ENCODE peak calls at places on chromosomes 12 and 14, in eight cellular contexts. One of them, this sample, is unnamed.

GRCh38 chr12:54549774-54550451 is 512 bp downstream of the PDE1B start:
- DNase-seq in lower leg skin: no peak
- DNase-seq in lung: no peak
- DNase-seq in mucosa of descending colon: no peak
- DNase-seq in transverse colon: no peak
- DNase-seq in NB4: peak
- DNase-seq in uterus: no peak
- DNase-seq in heart left ventricle: no peak
- DNase-seq in this sample: no peak

GRCh38 chr14:43934102-43934501 is 573.0 kb downstream of the FSCB start:
- DNase-seq in lower leg skin: no peak
- DNase-seq in lung: no peak
- DNase-seq in mucosa of descending colon: no peak
- DNase-seq in transverse colon: no peak
- DNase-seq in NB4: no peak
- DNase-seq in uterus: no peak
- DNase-seq in heart left ventricle: no peak
- DNase-seq in this sample: no peak

GRCh38 chr12:4353785-4354208 is 25.7 kb downstream of the FGF23 start:
- DNase-seq in lower leg skin: no peak
- DNase-seq in lung: no peak
- DNase-seq in mucosa of descending colon: no peak
- DNase-seq in transverse colon: no peak
- DNase-seq in NB4: peak
- DNase-seq in uterus: no peak
- DNase-seq in heart left ventricle: no peak
- DNase-seq in this sample: peak

GRCh38 chr12:124032265-124032886 is 59.4 kb downstream of the ZNF664 start:
- DNase-seq in lower leg skin: no peak
- DNase-seq in lung: no peak
- DNase-seq in mucosa of descending colon: no peak
- DNase-seq in transverse colon: peak
- DNase-seq in NB4: peak
- DNase-seq in uterus: peak
- DNase-seq in heart left ventricle: peak
- DNase-seq in this sample: peak

GRCh38 chr14:53515264-53515663 is 362.1 kb upstream of the DDHD1 start:
- DNase-seq in lower leg skin: no peak
- DNase-seq in lung: no peak
- DNase-seq in mucosa of descending colon: no peak
- DNase-seq in transverse colon: no peak
- DNase-seq in NB4: no peak
- DNase-seq in uterus: no peak
- DNase-seq in heart left ventricle: no peak
- DNase-seq in this sample: peak

GRCh38 chr12:106978035-106978800 is 8.7 kb downstream of the MTERF2 start:
- DNase-seq in lower leg skin: no peak
- DNase-seq in lung: no peak
- DNase-seq in mucosa of descending colon: peak
- DNase-seq in transverse colon: peak
- DNase-seq in NB4: no peak
- DNase-seq in uterus: peak
- DNase-seq in heart left ventricle: peak
- DNase-seq in this sample: peak

GRCh38 chr14:89921896-89922548 is 32.5 kb downstream of the EFCAB11 start:
- DNase-seq in lower leg skin: no peak
- DNase-seq in lung: no peak
- DNase-seq in mucosa of descending colon: no peak
- DNase-seq in transverse colon: no peak
- DNase-seq in NB4: no peak
- DNase-seq in uterus: no peak
- DNase-seq in heart left ventricle: no peak
- DNase-seq in this sample: peak

GRCh38 chr14:52266179-52266578 is 1.3 kb upstream of the PTGDR start:
- DNase-seq in lower leg skin: peak
- DNase-seq in lung: no peak
- DNase-seq in mucosa of descending colon: no peak
- DNase-seq in transverse colon: no peak
- DNase-seq in NB4: no peak
- DNase-seq in uterus: peak
- DNase-seq in heart left ventricle: peak
- DNase-seq in this sample: peak

GRCh38 chr14:89027097-89027740 is 202.8 kb downstream of the TTC8 start:
- DNase-seq in lower leg skin: no peak
- DNase-seq in lung: peak
- DNase-seq in mucosa of descending colon: peak
- DNase-seq in transverse colon: peak
- DNase-seq in NB4: peak
- DNase-seq in uterus: peak
- DNase-seq in heart left ventricle: peak
- DNase-seq in this sample: peak

GRCh38 chr12:129540249-129540648 is 363.6 kb downstream of the TMEM132D start:
- DNase-seq in lower leg skin: no peak
- DNase-seq in lung: no peak
- DNase-seq in mucosa of descending colon: no peak
- DNase-seq in transverse colon: no peak
- DNase-seq in NB4: no peak
- DNase-seq in uterus: no peak
- DNase-seq in heart left ventricle: no peak
- DNase-seq in this sample: no peak

GRCh38 chr12:38934078-38934584 is 28.7 kb upstream of the CPNE8 start:
- DNase-seq in lower leg skin: no peak
- DNase-seq in lung: no peak
- DNase-seq in mucosa of descending colon: no peak
- DNase-seq in transverse colon: no peak
- DNase-seq in NB4: no peak
- DNase-seq in uterus: no peak
- DNase-seq in heart left ventricle: no peak
- DNase-seq in this sample: no peak

GRCh38 chr14:102980409-102980810 is 57.9 kb downstream of the AMN start:
- DNase-seq in lower leg skin: no peak
- DNase-seq in lung: no peak
- DNase-seq in mucosa of descending colon: no peak
- DNase-seq in transverse colon: no peak
- DNase-seq in NB4: no peak
- DNase-seq in uterus: no peak
- DNase-seq in heart left ventricle: no peak
- DNase-seq in this sample: no peak

GRCh38 chr12:31600764-31601163 is 9.8 kb upstream of the DENND5B start:
- DNase-seq in lower leg skin: no peak
- DNase-seq in lung: no peak
- DNase-seq in mucosa of descending colon: no peak
- DNase-seq in transverse colon: no peak
- DNase-seq in NB4: no peak
- DNase-seq in uterus: no peak
- DNase-seq in heart left ventricle: no peak
- DNase-seq in this sample: no peak

GRCh38 chr12:62190081-62190480 is 70.1 kb upstream of the USP15 start:
- DNase-seq in lower leg skin: no peak
- DNase-seq in lung: no peak
- DNase-seq in mucosa of descending colon: no peak
- DNase-seq in transverse colon: no peak
- DNase-seq in NB4: no peak
- DNase-seq in uterus: no peak
- DNase-seq in heart left ventricle: no peak
- DNase-seq in this sample: no peak

GRCh38 chr12:70883855-70884254 is 36.7 kb downstream of the PTPRR start:
- DNase-seq in lower leg skin: no peak
- DNase-seq in lung: no peak
- DNase-seq in mucosa of descending colon: no peak
- DNase-seq in transverse colon: no peak
- DNase-seq in NB4: no peak
- DNase-seq in uterus: no peak
- DNase-seq in heart left ventricle: no peak
- DNase-seq in this sample: no peak

GRCh38 chr12:82383930-82384513 is 25.7 kb downstream of the METTL25 start:
- DNase-seq in lower leg skin: no peak
- DNase-seq in lung: no peak
- DNase-seq in mucosa of descending colon: no peak
- DNase-seq in transverse colon: no peak
- DNase-seq in NB4: peak
- DNase-seq in uterus: no peak
- DNase-seq in heart left ventricle: no peak
- DNase-seq in this sample: peak

GRCh38 chr14:70816525-70816924 is 7.2 kb upstream of the MAP3K9 start:
- DNase-seq in lower leg skin: no peak
- DNase-seq in lung: no peak
- DNase-seq in mucosa of descending colon: no peak
- DNase-seq in transverse colon: no peak
- DNase-seq in NB4: no peak
- DNase-seq in uterus: no peak
- DNase-seq in heart left ventricle: no peak
- DNase-seq in this sample: no peak
- TF ChIP-seq CTCF in lower leg skin: no peak
- TF ChIP-seq CTCF in lung: no peak
- TF ChIP-seq CTCF in mucosa of descending colon: no peak
- TF ChIP-seq CTCF in transverse colon: no peak
- TF ChIP-seq CTCF in NB4: no peak
- TF ChIP-seq CTCF in uterus: no peak
- TF ChIP-seq CTCF in heart left ventricle: no peak
- TF ChIP-seq CTCF in this sample: no peak

GRCh38 chr12:87529386-87529785 is 499.8 kb downstream of the C12orf50 start:
- DNase-seq in lower leg skin: no peak
- DNase-seq in lung: no peak
- DNase-seq in mucosa of descending colon: no peak
- DNase-seq in transverse colon: no peak
- DNase-seq in NB4: no peak
- DNase-seq in uterus: no peak
- DNase-seq in heart left ventricle: no peak
- DNase-seq in this sample: no peak
- H3K4me3 ChIP-seq in lower leg skin: no peak
- H3K4me3 ChIP-seq in lung: no peak
- H3K4me3 ChIP-seq in mucosa of descending colon: no peak
- H3K4me3 ChIP-seq in transverse colon: no peak
- H3K4me3 ChIP-seq in NB4: no peak
- H3K4me3 ChIP-seq in uterus: no peak
- H3K4me3 ChIP-seq in heart left ventricle: no peak
- H3K4me3 ChIP-seq in this sample: no peak

GRCh38 chr12:57278465-57279453 is 27.8 kb upstream of the STAC3 start:
- DNase-seq in lower leg skin: no peak
- DNase-seq in lung: no peak
- DNase-seq in mucosa of descending colon: no peak
- DNase-seq in transverse colon: no peak
- DNase-seq in NB4: no peak
- DNase-seq in uterus: no peak
- DNase-seq in heart left ventricle: no peak
- DNase-seq in this sample: no peak

GRCh38 chr12:57272337-57273151 is 21.6 kb upstream of the STAC3 start:
- DNase-seq in lower leg skin: no peak
- DNase-seq in lung: no peak
- DNase-seq in mucosa of descending colon: no peak
- DNase-seq in transverse colon: no peak
- DNase-seq in NB4: no peak
- DNase-seq in uterus: no peak
- DNase-seq in heart left ventricle: peak
- DNase-seq in this sample: peak

GRCh38 chr12:57273516-57273915 is 22.5 kb upstream of the STAC3 start:
- DNase-seq in lower leg skin: no peak
- DNase-seq in lung: no peak
- DNase-seq in mucosa of descending colon: no peak
- DNase-seq in transverse colon: no peak
- DNase-seq in NB4: no peak
- DNase-seq in uterus: no peak
- DNase-seq in heart left ventricle: no peak
- DNase-seq in this sample: no peak

GRCh38 chr12:57280234-57281062 is 29.5 kb upstream of the STAC3 start:
- DNase-seq in lower leg skin: peak
- DNase-seq in lung: peak
- DNase-seq in mucosa of descending colon: peak
- DNase-seq in transverse colon: peak
- DNase-seq in NB4: peak
- DNase-seq in uterus: peak
- DNase-seq in heart left ventricle: no peak
- DNase-seq in this sample: peak

DNA sequence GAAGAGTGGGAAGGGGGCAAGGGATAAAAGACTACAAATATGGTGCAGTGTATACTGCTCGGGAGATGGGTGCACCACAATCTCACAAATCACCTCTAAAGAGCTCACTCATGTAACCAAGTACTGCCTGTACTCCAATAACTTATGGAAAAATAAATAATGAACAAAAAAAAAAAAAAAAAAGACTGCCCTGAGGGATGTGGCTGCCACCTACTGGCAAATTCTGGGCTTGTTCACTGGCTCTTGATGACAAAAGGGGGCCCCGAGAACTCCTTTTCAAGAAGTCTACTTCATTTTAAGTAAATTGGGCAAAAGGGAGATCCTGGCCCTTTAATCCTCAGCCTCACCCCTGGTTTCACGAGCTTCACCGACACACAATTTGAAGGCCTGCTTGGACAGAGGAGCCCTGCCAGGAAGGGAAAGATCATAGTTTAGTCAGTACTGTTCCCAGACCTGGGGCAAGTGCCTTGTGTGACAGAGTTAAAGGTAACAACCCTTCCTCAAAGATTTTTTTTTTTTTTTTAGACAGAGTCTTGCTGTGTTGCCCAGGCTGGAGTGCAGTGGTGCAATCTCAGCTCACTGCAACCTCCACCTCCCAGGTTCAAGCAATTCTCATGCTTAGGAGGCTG is 26.1 kb upstream of the STAC3 start:
- DNase-seq in lower leg skin: no peak
- DNase-seq in lung: no peak
- DNase-seq in mucosa of descending colon: no peak
- DNase-seq in transverse colon: no peak
- DNase-seq in NB4: peak
- DNase-seq in uterus: no peak
- DNase-seq in heart left ventricle: no peak
- DNase-seq in this sample: peak
- TF ChIP-seq CTCF in lower leg skin: no peak
- TF ChIP-seq CTCF in lung: no peak
- TF ChIP-seq CTCF in mucosa of descending colon: no peak
- TF ChIP-seq CTCF in transverse colon: peak
- TF ChIP-seq CTCF in NB4: peak
- TF ChIP-seq CTCF in uterus: no peak
- TF ChIP-seq CTCF in heart left ventricle: peak
- TF ChIP-seq CTCF in this sample: peak

GRCh38 chr14:81435048-81435577 is 35.0 kb upstream of the STON2 start:
- DNase-seq in lower leg skin: no peak
- DNase-seq in lung: no peak
- DNase-seq in mucosa of descending colon: no peak
- DNase-seq in transverse colon: no peak
- DNase-seq in NB4: no peak
- DNase-seq in uterus: no peak
- DNase-seq in heart left ventricle: no peak
- DNase-seq in this sample: no peak

GRCh38 chr14:81432171-81432570 is 32.0 kb upstream of the STON2 start:
- DNase-seq in lower leg skin: no peak
- DNase-seq in lung: no peak
- DNase-seq in mucosa of descending colon: no peak
- DNase-seq in transverse colon: no peak
- DNase-seq in NB4: no peak
- DNase-seq in uterus: no peak
- DNase-seq in heart left ventricle: no peak
- DNase-seq in this sample: peak

GRCh38 chr14:81433378-81433777 is 33.3 kb upstream of the STON2 start:
- DNase-seq in lower leg skin: no peak
- DNase-seq in lung: no peak
- DNase-seq in mucosa of descending colon: no peak
- DNase-seq in transverse colon: no peak
- DNase-seq in NB4: no peak
- DNase-seq in uterus: no peak
- DNase-seq in heart left ventricle: no peak
- DNase-seq in this sample: no peak

GRCh38 chr14:81435578-81436295 is 35.6 kb upstream of the STON2 start:
- DNase-seq in lower leg skin: peak
- DNase-seq in lung: peak
- DNase-seq in mucosa of descending colon: peak
- DNase-seq in transverse colon: peak
- DNase-seq in NB4: no peak
- DNase-seq in uterus: no peak
- DNase-seq in heart left ventricle: peak
- DNase-seq in this sample: peak

GRCh38 chr14:81434230-81434629 is 34.1 kb upstream of the STON2 start:
- DNase-seq in lower leg skin: no peak
- DNase-seq in lung: no peak
- DNase-seq in mucosa of descending colon: no peak
- DNase-seq in transverse colon: no peak
- DNase-seq in NB4: no peak
- DNase-seq in uterus: no peak
- DNase-seq in heart left ventricle: no peak
- DNase-seq in this sample: no peak
- H3K4me3 ChIP-seq in lower leg skin: no peak
- H3K4me3 ChIP-seq in lung: no peak
- H3K4me3 ChIP-seq in mucosa of descending colon: no peak
- H3K4me3 ChIP-seq in transverse colon: no peak
- H3K4me3 ChIP-seq in NB4: no peak
- H3K4me3 ChIP-seq in uterus: no peak
- H3K4me3 ChIP-seq in heart left ventricle: peak
- H3K4me3 ChIP-seq in this sample: no peak